ENCODE peak calls at places on chromosomes 1 and 21, in eight cellular contexts. U, J, Q, X, R, B, A and D are unnamed samples. For H3K27me3, the result is how much of the 10 kb centered on the place peaks cover.

GRCh38 chr1:16724718-16725438 is 15.4 kb upstream of the RNU1-4 start:
- DNase-seq in R (peak), A (no peak), X (peak), B (no peak), Q (peak), J (peak), U (peak), D (no peak)

GRCh38 chr1:89836997-89837909 is 16.4 kb downstream of the LRRC8D start:
- DNase-seq in X (no peak), A (no peak), Q (no peak), J (no peak), B (no peak), R (no peak), U (no peak), D (no peak)

GRCh38 chr1:182603646-182604127 is 502 bp downstream of the RGS16 start:
- DNase-seq in J (peak), A (no peak), Q (no peak), B (no peak), X (no peak), R (no peak), U (peak), D (no peak)

GRCh38 chr1:230754831-230755230 is 7.6 kb downstream of the CAPN9 start:
- DNase-seq in J (no peak), A (no peak), U (no peak), R (no peak), B (no peak), Q (peak), X (no peak), D (no peak)

GRCh38 chr1:175192111-175192629 is 406 bp downstream of the KIAA0040 start:
- DNase-seq in J (peak), B (peak), X (no peak), R (peak), Q (peak), A (no peak), U (peak), D (peak)

GRCh38 chr21:33931799-33932390 is 16.3 kb upstream of the ATP5PO start:
- DNase-seq in J (no peak), A (no peak), U (no peak), R (no peak), B (no peak), Q (no peak), X (no peak), D (no peak)

GRCh38 chr1:67853704-67854103 is 20.4 kb upstream of the GNG12 start:
- DNase-seq in U (peak), X (no peak), Q (peak), A (no peak), B (no peak), J (peak), R (peak), D (peak)

GRCh38 chr1:226308166-226308722 is 720 bp downstream of the LIN9 start:
- DNase-seq in Q (peak), X (no peak), A (peak), J (no peak), U (peak), R (no peak), B (peak), D (peak)

GRCh38 chr1:71023515-71023914 is 24.1 kb downstream of the PTGER3 start:
- DNase-seq in X (no peak), B (no peak), R (no peak), Q (no peak), U (no peak), J (no peak), A (no peak), D (no peak)

GRCh38 chr1:93846929-93847810 is 31.8 kb downstream of the DNTTIP2 start:
- DNase-seq in X (no peak), U (peak), B (peak), J (peak), A (peak), R (peak), Q (peak), D (peak)

GRCh38 chr1:214364335-214364734 is 83.4 kb downstream of the SMYD2 start:
- DNase-seq in U (no peak), R (no peak), A (no peak), B (no peak), X (no peak), J (no peak), Q (no peak), D (no peak)

GRCh38 chr1:154623358-154623757 is 15.4 kb upstream of the ADAR start:
- DNase-seq in A (no peak), B (no peak), Q (no peak), X (no peak), R (no peak), J (no peak), U (no peak), D (no peak)

GRCh38 chr1:4980211-4980610 is 325.8 kb downstream of the AJAP1 start:
- DNase-seq in B (no peak), U (no peak), R (no peak), A (no peak), X (no peak), J (no peak), Q (no peak), D (no peak)

GRCh38 chr1:90763930-90764329 is 46.8 kb upstream of the BARHL2 start:
- DNase-seq in A (no peak), Q (no peak), R (no peak), B (no peak), J (no peak), U (no peak), X (no peak), D (no peak)

GRCh38 chr1:78475888-78476610 is 14.7 kb upstream of the PTGFR start:
- DNase-seq in J (no peak), R (no peak), X (no peak), B (no peak), Q (no peak), A (no peak), U (no peak), D (no peak)

GRCh38 chr1:199226163-199226562 is 587.3 kb downstream of the PTPRC start:
- DNase-seq in X (no peak), B (peak), U (no peak), Q (no peak), R (no peak), J (no peak), A (no peak), D (no peak)

GRCh38 chr1:225870883-225871282 is 11.3 kb downstream of the TMEM63A start:
- DNase-seq in U (no peak), B (no peak), Q (no peak), X (no peak), J (no peak), R (no peak), A (no peak), D (no peak)

GRCh38 chr21:42705746-42706374 is 52.4 kb downstream of the PDE9A start:
- DNase-seq in A (no peak), X (no peak), Q (no peak), R (no peak), B (no peak), J (no peak), U (no peak), D (no peak)

GRCh38 chr21:18940791-18941190 is 537.2 kb upstream of the TMPRSS15 start:
- DNase-seq in U (no peak), Q (no peak), B (no peak), X (no peak), A (no peak), J (no peak), R (no peak), D (no peak)

GRCh38 chr21:46664316-46664995 is 29.0 kb downstream of the PRMT2 start:
- DNase-seq in R (no peak), X (no peak), B (no peak), U (no peak), J (no peak), A (no peak), Q (no peak), D (no peak)

GRCh38 chr1:40014253-40014706 is 26.2 kb upstream of the CAP1 start:
- DNase-seq in Q (no peak), A (no peak), U (no peak), B (peak), J (no peak), X (no peak), R (no peak), D (no peak)

DNA sequence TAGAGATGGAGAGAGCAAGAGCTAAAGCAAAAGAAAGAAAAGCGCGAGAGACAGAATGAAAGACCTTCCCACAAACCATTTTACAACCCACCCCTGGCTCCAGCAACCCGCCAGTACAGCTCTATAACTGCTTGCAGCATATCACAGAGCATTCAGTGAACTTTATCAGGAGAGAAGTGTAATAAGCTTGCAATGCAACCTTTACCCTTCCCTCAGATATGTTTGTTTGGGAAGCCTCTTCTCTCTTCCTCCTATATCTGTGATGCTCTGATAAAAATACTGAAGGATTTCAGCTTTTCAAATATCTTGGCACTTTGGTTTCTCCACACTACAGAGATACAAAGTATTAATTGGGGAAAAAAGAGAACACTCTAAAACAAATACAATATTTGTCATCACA is 6.9 kb downstream of the CRP start:
- DNase-seq in R (no peak), J (no peak), X (no peak), U (no peak), B (no peak), Q (no peak), A (no peak), D (no peak)
- H3K27me3 ChIP-seq in R (under half), J (under half), X (under half), U (under half), B (under half), Q (under half), A (under half), D (under half)

DNA sequence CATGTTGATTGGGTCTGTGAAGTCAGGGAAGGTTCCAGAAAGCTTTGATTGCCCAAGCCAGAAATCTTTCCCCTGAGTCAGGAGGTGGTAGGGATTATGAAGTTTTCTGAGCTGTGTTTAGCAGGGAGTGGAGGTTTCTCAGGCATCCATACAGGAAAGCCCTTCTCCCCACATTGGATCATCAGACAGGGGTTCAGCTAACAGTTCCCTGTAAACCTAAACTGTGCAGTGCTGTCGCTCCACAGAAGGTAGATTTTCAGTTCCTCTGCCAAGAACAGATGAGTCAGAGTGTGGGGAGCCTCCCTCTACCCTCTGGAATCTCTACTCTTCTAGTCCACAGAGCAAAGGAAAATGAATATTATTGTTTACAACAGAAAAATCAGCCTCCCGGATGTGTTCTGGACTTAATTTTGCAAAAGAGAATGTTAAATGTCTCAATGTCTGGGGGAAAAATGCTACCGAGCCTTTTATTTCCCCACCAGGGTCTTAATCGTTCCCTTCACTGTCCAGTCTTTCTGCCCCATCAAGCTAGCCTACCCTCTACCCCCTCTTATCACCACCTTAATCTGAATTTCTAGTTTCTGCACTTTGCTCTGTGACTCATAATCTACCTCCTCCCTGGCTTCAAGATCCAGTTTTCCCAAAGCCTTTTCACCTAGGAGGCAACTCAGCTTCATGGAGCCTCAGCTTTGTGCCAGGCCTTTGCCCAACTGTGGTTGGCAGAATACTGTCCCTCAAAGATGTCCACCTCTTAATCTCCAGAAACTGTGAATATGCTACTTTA is 355.6 kb downstream of the PRDM2 start:
- DNase-seq in Q (no peak), A (no peak), B (no peak), U (no peak), R (no peak), J (no peak), X (no peak), D (no peak)
- H3K27me3 ChIP-seq in Q (under half), A (under half), B (under half), U (under half), R (under half), J (under half), X (under half), D (under half)

DNA sequence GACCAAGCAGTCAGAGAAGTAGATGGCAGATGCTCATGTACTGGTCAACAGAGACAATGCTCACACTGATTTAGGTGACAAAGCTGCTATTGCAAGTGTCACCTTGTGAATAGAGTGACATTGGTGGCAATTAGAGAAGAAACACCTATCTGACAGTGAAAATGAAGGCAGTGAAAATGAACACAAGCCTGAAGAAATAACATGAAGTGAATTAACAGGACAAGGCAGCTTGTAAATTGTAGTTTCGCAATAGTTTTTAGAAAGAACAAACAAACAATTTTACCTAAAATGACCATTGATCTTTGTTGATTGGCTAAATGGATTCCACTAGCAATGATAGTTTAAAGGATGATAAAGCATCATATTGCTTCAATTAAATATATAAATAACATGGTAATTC is 1389.5 kb downstream of the PLA2G4A start:
- DNase-seq in X (no peak), Q (no peak), R (no peak), A (no peak), J (no peak), B (no peak), U (no peak), D (no peak)
- H3K27me3 ChIP-seq in X (under half), Q (under half), R (under half), A (under half), J (under half), B (under half), U (under half), D (under half)

GRCh38 chr1:3116150-3116510 is 47.1 kb downstream of the PRDM16 start:
- DNase-seq in Q (no peak), B (no peak), R (no peak), A (no peak), X (no peak), U (no peak), J (no peak), D (no peak)
- H3K27me3 ChIP-seq in Q (under half), B (under half), R (under half), A (under half), X (under half), U (under half), J (under half), D (under half)

GRCh38 chr1:36705629-36706028 is 222.9 kb upstream of the CSF3R start:
- DNase-seq in Q (no peak), B (no peak), R (no peak), U (no peak), A (no peak), X (no peak), J (peak), D (no peak)
- H3K27me3 ChIP-seq in Q (under half), B (under half), R (under half), U (under half), A (under half), X (under half), J (under half), D (under half)

GRCh38 chr1:22207605-22208264 is 64.8 kb upstream of the WNT4 start:
- DNase-seq in U (peak), Q (no peak), J (peak), R (peak), A (no peak), B (no peak), X (no peak), D (no peak)

GRCh38 chr1:22210176-22210575 is 67.3 kb upstream of the WNT4 start:
- DNase-seq in A (no peak), J (no peak), X (no peak), R (peak), U (no peak), Q (no peak), B (no peak), D (no peak)

GRCh38 chr1:22210636-22211035 is 67.7 kb upstream of the WNT4 start:
- DNase-seq in Q (no peak), A (no peak), X (no peak), J (no peak), B (no peak), U (no peak), R (peak), D (no peak)

GRCh38 chr1:22208265-22208972 is 65.5 kb upstream of the WNT4 start:
- DNase-seq in B (no peak), Q (no peak), A (no peak), X (no peak), U (peak), J (peak), R (peak), D (no peak)

GRCh38 chr1:22208973-22209378 is 66.1 kb upstream of the WNT4 start:
- DNase-seq in A (no peak), R (peak), Q (no peak), X (no peak), J (no peak), B (no peak), U (no peak), D (no peak)
- H3K27me3 ChIP-seq in A (under half), R (under half), Q (under half), X (under half), J (under half), B (under half), U (half or more), D (under half)

GRCh38 chr1:166627583-166627982 is 211.7 kb upstream of the POGK start:
- DNase-seq in B (no peak), A (no peak), U (no peak), R (no peak), J (no peak), Q (no peak), X (no peak), D (no peak)

GRCh38 chr1:166628259-166628658 is 211.0 kb upstream of the POGK start:
- DNase-seq in R (no peak), A (no peak), J (no peak), B (no peak), X (no peak), U (no peak), Q (no peak), D (no peak)

GRCh38 chr1:166626711-166627110 is 212.6 kb upstream of the POGK start:
- DNase-seq in U (no peak), X (no peak), B (no peak), Q (no peak), R (no peak), A (no peak), J (no peak), D (no peak)
- H3K27me3 ChIP-seq in U (under half), X (under half), B (under half), Q (under half), R (under half), A (under half), J (under half), D (under half)